ENCODE peak calls at places on chromosomes 3 and 15, in seven cellular contexts. One of them, this sample, is unnamed.

GRCh38 chr15:62647195-62647865 is 395.2 kb upstream of the TPM1 start:
- DNase-seq in heart left ventricle: no peak
- DNase-seq in neuronal stem cell: no peak
- DNase-seq in breast epithelium: no peak
- DNase-seq in psoas muscle: peak; percentile 78
- DNase-seq in tibial artery: no peak
- DNase-seq in cardiac muscle cell: no peak
- DNase-seq in this sample: peak; percentile 83

GRCh38 chr3:55198554-55198953 is 270.7 kb upstream of the LRTM1 start:
- DNase-seq in heart left ventricle: no peak
- DNase-seq in neuronal stem cell: no peak
- DNase-seq in breast epithelium: no peak
- DNase-seq in psoas muscle: no peak
- DNase-seq in tibial artery: no peak
- DNase-seq in cardiac muscle cell: no peak
- DNase-seq in this sample: peak; percentile 56

GRCh38 chr3:152391671-152392070 is 122.9 kb downstream of the MBNL1 start:
- DNase-seq in heart left ventricle: no peak
- DNase-seq in neuronal stem cell: no peak
- DNase-seq in breast epithelium: no peak
- DNase-seq in psoas muscle: no peak
- DNase-seq in tibial artery: no peak
- DNase-seq in cardiac muscle cell: no peak
- DNase-seq in this sample: no peak

GRCh38 chr15:58852347-58852746 is 81.1 kb downstream of the SLTM start:
- DNase-seq in heart left ventricle: no peak
- DNase-seq in neuronal stem cell: no peak
- DNase-seq in breast epithelium: no peak
- DNase-seq in psoas muscle: no peak
- DNase-seq in tibial artery: no peak
- DNase-seq in cardiac muscle cell: no peak
- DNase-seq in this sample: no peak

GRCh38 chr3:141386611-141387110 is 18.4 kb downstream of the ZBTB38 start:
- DNase-seq in heart left ventricle: no peak
- DNase-seq in neuronal stem cell: no peak
- DNase-seq in breast epithelium: no peak
- DNase-seq in psoas muscle: no peak
- DNase-seq in tibial artery: no peak
- DNase-seq in cardiac muscle cell: no peak
- DNase-seq in this sample: no peak

GRCh38 chr3:49717539-49718418 is 1.7 kb downstream of the AMIGO3 start:
- DNase-seq in heart left ventricle: no peak
- DNase-seq in neuronal stem cell: no peak
- DNase-seq in breast epithelium: no peak
- DNase-seq in psoas muscle: no peak
- DNase-seq in tibial artery: no peak
- DNase-seq in cardiac muscle cell: no peak
- DNase-seq in this sample: no peak

GRCh38 chr3:23944861-23945652 is at the start of gene NR1D2:
- DNase-seq in heart left ventricle: peak; percentile 92
- DNase-seq in neuronal stem cell: peak; percentile 87
- DNase-seq in breast epithelium: peak; percentile 81
- DNase-seq in psoas muscle: peak; percentile 91
- DNase-seq in tibial artery: peak; percentile 76
- DNase-seq in cardiac muscle cell: peak; percentile 93
- DNase-seq in this sample: peak; percentile 82

GRCh38 chr3:138862924-138863775 is 28.4 kb upstream of the PIK3CB start:
- DNase-seq in heart left ventricle: no peak
- DNase-seq in neuronal stem cell: no peak
- DNase-seq in breast epithelium: no peak
- DNase-seq in psoas muscle: no peak
- DNase-seq in tibial artery: no peak
- DNase-seq in cardiac muscle cell: no peak
- DNase-seq in this sample: peak; percentile 44

GRCh38 chr3:195867631-195868335 is 40.6 kb downstream of the TNK2 start:
- DNase-seq in heart left ventricle: no peak
- DNase-seq in neuronal stem cell: no peak
- DNase-seq in breast epithelium: no peak
- DNase-seq in psoas muscle: peak; percentile 60
- DNase-seq in tibial artery: no peak
- DNase-seq in cardiac muscle cell: no peak
- DNase-seq in this sample: no peak

GRCh38 chr3:105822171-105823123 is 46.4 kb downstream of the CBLB start:
- DNase-seq in heart left ventricle: no peak
- DNase-seq in neuronal stem cell: no peak
- DNase-seq in breast epithelium: no peak
- DNase-seq in psoas muscle: no peak
- DNase-seq in tibial artery: no peak
- DNase-seq in cardiac muscle cell: peak; percentile 28
- DNase-seq in this sample: peak; percentile 33

GRCh38 chr3:77449459-77449858 is 409.6 kb downstream of the ROBO2 start:
- DNase-seq in heart left ventricle: no peak
- DNase-seq in neuronal stem cell: no peak
- DNase-seq in breast epithelium: no peak
- DNase-seq in psoas muscle: no peak
- DNase-seq in tibial artery: no peak
- DNase-seq in cardiac muscle cell: no peak
- DNase-seq in this sample: no peak

GRCh38 chr15:88949734-88950400 is 36.7 kb upstream of the MFGE8 start:
- DNase-seq in heart left ventricle: no peak
- DNase-seq in neuronal stem cell: no peak
- DNase-seq in breast epithelium: no peak
- DNase-seq in psoas muscle: no peak
- DNase-seq in tibial artery: no peak
- DNase-seq in cardiac muscle cell: no peak
- DNase-seq in this sample: no peak

GRCh38 chr3:46844851-46845250 is 18.4 kb downstream of the MYL3 start:
- DNase-seq in heart left ventricle: no peak
- DNase-seq in neuronal stem cell: no peak
- DNase-seq in breast epithelium: no peak
- DNase-seq in psoas muscle: peak; percentile 34
- DNase-seq in tibial artery: no peak
- DNase-seq in cardiac muscle cell: no peak
- DNase-seq in this sample: no peak

GRCh38 chr3:100144255-100144866 is 30.1 kb upstream of the FILIP1L start:
- DNase-seq in heart left ventricle: no peak
- DNase-seq in neuronal stem cell: no peak
- DNase-seq in breast epithelium: no peak
- DNase-seq in psoas muscle: no peak
- DNase-seq in tibial artery: no peak
- DNase-seq in cardiac muscle cell: no peak
- DNase-seq in this sample: no peak

GRCh38 chr3:46545695-46546630 is 20.1 kb downstream of the LRRC2 start:
- DNase-seq in heart left ventricle: no peak
- DNase-seq in neuronal stem cell: no peak
- DNase-seq in breast epithelium: no peak
- DNase-seq in psoas muscle: no peak
- DNase-seq in tibial artery: no peak
- DNase-seq in cardiac muscle cell: no peak
- DNase-seq in this sample: no peak

GRCh38 chr3:171732741-171733140 is 77.5 kb downstream of the PLD1 start:
- DNase-seq in heart left ventricle: no peak
- DNase-seq in neuronal stem cell: no peak
- DNase-seq in breast epithelium: no peak
- DNase-seq in psoas muscle: no peak
- DNase-seq in tibial artery: no peak
- DNase-seq in cardiac muscle cell: no peak
- DNase-seq in this sample: no peak

GRCh38 chr15:69666921-69667811 is 214.5 kb downstream of the RPLP1 start:
- DNase-seq in heart left ventricle: peak; percentile 23
- DNase-seq in neuronal stem cell: no peak
- DNase-seq in breast epithelium: no peak
- DNase-seq in psoas muscle: no peak
- DNase-seq in tibial artery: no peak
- DNase-seq in cardiac muscle cell: no peak
- DNase-seq in this sample: no peak

GRCh38 chr15:69664572-69665326 is 212.1 kb downstream of the RPLP1 start:
- DNase-seq in heart left ventricle: no peak
- DNase-seq in neuronal stem cell: no peak
- DNase-seq in breast epithelium: no peak
- DNase-seq in psoas muscle: no peak
- DNase-seq in tibial artery: no peak
- DNase-seq in cardiac muscle cell: no peak
- DNase-seq in this sample: no peak

GRCh38 chr15:69666441-69666882 is 213.8 kb downstream of the RPLP1 start:
- DNase-seq in heart left ventricle: peak; percentile 31
- DNase-seq in neuronal stem cell: no peak
- DNase-seq in breast epithelium: no peak
- DNase-seq in psoas muscle: no peak
- DNase-seq in tibial artery: no peak
- DNase-seq in cardiac muscle cell: no peak
- DNase-seq in this sample: no peak

GRCh38 chr15:69663982-69664381 is 211.4 kb downstream of the RPLP1 start:
- DNase-seq in heart left ventricle: no peak
- DNase-seq in neuronal stem cell: no peak
- DNase-seq in breast epithelium: no peak
- DNase-seq in psoas muscle: no peak
- DNase-seq in tibial artery: no peak
- DNase-seq in cardiac muscle cell: no peak
- DNase-seq in this sample: no peak

DNA sequence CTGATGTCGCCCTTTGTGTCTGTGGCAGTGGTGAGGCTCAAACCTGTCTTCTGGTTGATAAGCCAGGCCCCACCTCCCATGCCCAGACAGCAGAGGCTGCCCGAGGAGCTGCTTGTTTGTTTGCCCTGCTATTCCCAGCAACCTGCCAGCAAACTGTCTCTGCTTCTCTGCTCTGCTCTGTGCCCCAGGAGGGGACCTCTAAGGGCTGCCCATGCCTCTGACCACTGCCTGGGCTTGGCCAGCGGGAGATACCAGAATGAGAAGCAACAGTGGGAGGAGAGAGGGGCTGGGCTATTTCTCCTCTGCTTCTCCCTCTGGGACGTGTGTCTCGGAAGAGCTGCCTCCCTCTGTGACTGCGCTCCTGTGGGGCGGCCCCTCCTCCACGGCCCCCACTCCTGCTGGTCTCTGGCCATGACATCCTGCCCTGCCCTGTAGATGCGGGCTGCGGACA is 213.0 kb downstream of the RPLP1 start:
- DNase-seq in heart left ventricle: no peak
- DNase-seq in neuronal stem cell: no peak
- DNase-seq in breast epithelium: no peak
- DNase-seq in psoas muscle: no peak
- DNase-seq in tibial artery: no peak
- DNase-seq in cardiac muscle cell: peak; percentile 12
- DNase-seq in this sample: no peak
- H3K4me3 ChIP-seq in heart left ventricle: no peak overlapping the region
- H3K4me3 ChIP-seq in neuronal stem cell: no peak overlapping the region
- H3K4me3 ChIP-seq in breast epithelium: no peak overlapping the region
- H3K4me3 ChIP-seq in psoas muscle: no peak overlapping the region
- H3K4me3 ChIP-seq in tibial artery: no peak overlapping the region
- H3K4me3 ChIP-seq in cardiac muscle cell: no peak overlapping the region
- H3K4me3 ChIP-seq in this sample: no peak overlapping the region

GRCh38 chr3:125266976-125267375 is 54.4 kb upstream of the SLC12A8 start:
- DNase-seq in heart left ventricle: no peak
- DNase-seq in neuronal stem cell: no peak
- DNase-seq in breast epithelium: no peak
- DNase-seq in psoas muscle: no peak
- DNase-seq in tibial artery: no peak
- DNase-seq in cardiac muscle cell: no peak
- DNase-seq in this sample: no peak

GRCh38 chr3:125271127-125271526 is 58.6 kb upstream of the SLC12A8 start:
- DNase-seq in heart left ventricle: no peak
- DNase-seq in neuronal stem cell: no peak
- DNase-seq in breast epithelium: no peak
- DNase-seq in psoas muscle: no peak
- DNase-seq in tibial artery: no peak
- DNase-seq in cardiac muscle cell: no peak
- DNase-seq in this sample: no peak

GRCh38 chr3:125262155-125262554 is 49.6 kb upstream of the SLC12A8 start:
- DNase-seq in heart left ventricle: no peak
- DNase-seq in neuronal stem cell: no peak
- DNase-seq in breast epithelium: no peak
- DNase-seq in psoas muscle: no peak
- DNase-seq in tibial artery: no peak
- DNase-seq in cardiac muscle cell: no peak
- DNase-seq in this sample: no peak

DNA sequence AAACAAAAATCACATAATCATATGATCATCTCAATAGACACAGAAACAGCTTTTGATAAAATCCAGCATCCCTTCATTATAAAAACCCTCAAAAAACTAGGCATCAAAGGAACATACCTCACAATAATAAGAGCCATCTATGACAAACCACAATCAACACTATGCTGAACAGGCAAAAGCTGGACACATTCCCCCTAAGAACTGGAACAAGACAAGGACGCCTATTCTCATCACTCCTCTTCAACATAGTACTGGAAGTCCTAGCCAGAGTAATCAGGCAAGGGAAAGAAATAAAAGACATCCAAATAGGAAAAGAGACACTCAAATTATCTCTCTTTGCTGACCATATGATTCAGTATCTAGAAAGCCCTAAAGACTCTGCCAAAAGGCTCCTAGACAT is 54.9 kb upstream of the SLC12A8 start:
- DNase-seq in heart left ventricle: no peak
- DNase-seq in neuronal stem cell: no peak
- DNase-seq in breast epithelium: no peak
- DNase-seq in psoas muscle: no peak
- DNase-seq in tibial artery: no peak
- DNase-seq in cardiac muscle cell: no peak
- DNase-seq in this sample: no peak
- H3K9me3 ChIP-seq in heart left ventricle: no peaks in the 10 kb centered on the region
- H3K9me3 ChIP-seq in neuronal stem cell: peaks cover 25% of the 10 kb centered on the region
- H3K9me3 ChIP-seq in breast epithelium: no peaks in the 10 kb centered on the region
- H3K9me3 ChIP-seq in psoas muscle: no peaks in the 10 kb centered on the region
- H3K9me3 ChIP-seq in tibial artery: no peaks in the 10 kb centered on the region
- H3K9me3 ChIP-seq in cardiac muscle cell: no peaks in the 10 kb centered on the region
- H3K9me3 ChIP-seq in this sample: no peaks in the 10 kb centered on the region

DNA sequence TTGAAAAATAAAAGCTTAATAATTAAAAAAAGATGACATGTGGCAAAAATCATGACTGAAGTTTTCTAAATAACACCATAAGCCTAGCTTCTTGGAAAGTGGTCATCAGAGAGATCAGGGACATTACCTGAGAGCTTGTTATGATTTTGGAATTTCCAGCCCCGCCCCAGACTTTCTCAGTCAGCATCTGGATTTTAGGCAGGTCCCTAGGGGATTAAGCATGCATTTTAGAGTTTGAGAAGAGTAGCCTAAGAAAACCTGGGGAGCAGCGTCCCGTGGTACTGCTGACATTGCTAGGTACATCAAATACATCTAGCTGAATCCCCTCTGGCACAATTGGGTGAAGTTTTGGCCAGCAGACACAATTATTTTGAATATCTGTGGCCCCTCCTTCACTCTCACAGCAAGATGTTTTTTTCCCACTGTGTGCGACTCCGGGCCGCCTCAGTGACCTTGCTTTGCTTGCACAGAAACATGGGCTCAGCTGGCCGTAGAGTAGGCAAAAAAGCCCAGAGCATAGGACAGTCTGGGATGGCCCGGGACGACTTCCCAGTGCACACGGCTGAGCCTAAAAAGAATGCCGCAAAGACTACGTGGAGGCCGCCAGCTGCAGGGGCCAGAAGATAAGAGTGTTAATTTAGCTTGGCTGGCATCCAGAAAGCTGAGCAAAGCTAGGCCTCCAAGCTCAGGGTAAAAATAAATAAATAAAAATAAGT is 58.6 kb upstream of the MEF2A start:
- DNase-seq in heart left ventricle: peak; percentile 78
- DNase-seq in neuronal stem cell: no peak
- DNase-seq in breast epithelium: peak; percentile 42
- DNase-seq in psoas muscle: peak; percentile 67
- DNase-seq in tibial artery: peak; percentile 37
- DNase-seq in cardiac muscle cell: peak; percentile 56
- DNase-seq in this sample: no peak
- H3K4me3 ChIP-seq in heart left ventricle: no peak overlapping the region
- H3K4me3 ChIP-seq in neuronal stem cell: no peak overlapping the region
- H3K4me3 ChIP-seq in breast epithelium: no peak overlapping the region
- H3K4me3 ChIP-seq in psoas muscle: peak overlapping the region; percentile 41
- H3K4me3 ChIP-seq in tibial artery: peak overlapping the region; percentile 1
- H3K4me3 ChIP-seq in cardiac muscle cell: no peak overlapping the region
- H3K4me3 ChIP-seq in this sample: no peak overlapping the region

GRCh38 chr3:132386259-132386658 is 31.0 kb upstream of the DNAJC13 start:
- DNase-seq in heart left ventricle: no peak
- DNase-seq in neuronal stem cell: no peak
- DNase-seq in breast epithelium: no peak
- DNase-seq in psoas muscle: no peak
- DNase-seq in tibial artery: no peak
- DNase-seq in cardiac muscle cell: no peak
- DNase-seq in this sample: no peak
- H3K9me3 ChIP-seq in heart left ventricle: no peaks in the 10 kb centered on the region
- H3K9me3 ChIP-seq in neuronal stem cell: no peaks in the 10 kb centered on the region
- H3K9me3 ChIP-seq in breast epithelium: no peaks in the 10 kb centered on the region
- H3K9me3 ChIP-seq in psoas muscle: no peaks in the 10 kb centered on the region
- H3K9me3 ChIP-seq in tibial artery: no peaks in the 10 kb centered on the region
- H3K9me3 ChIP-seq in cardiac muscle cell: no peaks in the 10 kb centered on the region
- H3K9me3 ChIP-seq in this sample: no peaks in the 10 kb centered on the region

This sample was measured in SJSA1.